ENCODE peak calls at places on chromosome 22, in five cellular contexts. P is suprapubic skin, L is GM04503, N is heart right ventricle, I is putamen. F is an unnamed sample.

GRCh38 chr22:46336119-46337078 is 885 bp downstream of the TRMU start:
- DNase-seq in I (no peak), N (no peak), L (no peak), P (no peak), F (no peak)

GRCh38 chr22:36334838-36335603 is 52.7 kb downstream of the MYH9 start:
- DNase-seq in L (no peak), I (peak), P (no peak), N (no peak), F (peak)

GRCh38 chr22:30865656-30866055 is 102.9 kb downstream of the MORC2 start:
- DNase-seq in N (no peak), L (no peak), P (peak), I (no peak), F (no peak)

GRCh38 chr22:37633693-37634504 is 5.6 kb upstream of the SH3BP1 start:
- DNase-seq in I (peak), N (peak), P (peak), L (no peak), F (no peak)

GRCh38 chr22:20956258-20957117 is 10.6 kb upstream of the AIFM3 start:
- DNase-seq in N (no peak), L (no peak), I (no peak), P (no peak), F (no peak)

GRCh38 chr22:19850482-19851109 is 4.1 kb downstream of the GNB1L start:
- DNase-seq in N (no peak), P (no peak), L (no peak), I (no peak), F (no peak)

GRCh38 chr22:36279219-36279666 is 26.3 kb downstream of the APOL1 start:
- DNase-seq in N (no peak), L (no peak), P (no peak), I (no peak), F (no peak)

GRCh38 chr22:26658671-26659478 is 1.5 kb downstream of the MIAT start:
- DNase-seq in L (peak), N (no peak), I (peak), P (no peak), F (peak)

F was measured in T follicular helper cell.